ENCODE peak calls at places on chromosomes 16 and 17, in four cellular contexts. X is aorta; Q is stimulated activated CD8-positive, alpha-beta memory T cell treated with anti-CD3 and anti-CD28 coated beads, Interleukin-15, amount 100 ng/mL, for 1 hour; H is NCI-H2081. M is an unnamed sample.
A peak's percentile ranks its signal among the peaks of the same experiment; 100 is the strongest.

GRCh38 chr17:15465045-15465701 is 2.2 kb downstream of the CDRT4 start:
- DNase-seq in X (no peak), Q (no peak), H (no peak), M (no peak)

GRCh38 chr17:38864636-38865398 is 5.0 kb upstream of the LASP1 start:
- DNase-seq in X (no peak), Q (no peak), H (no peak), M (no peak)

GRCh38 chr16:20323591-20324117 is 3.7 kb downstream of the GP2 start:
- DNase-seq in X (no peak), Q (no peak), H (no peak), M (no peak)

GRCh38 chr16:27239026-27239425 is 29.5 kb downstream of the NSMCE1 start:
- DNase-seq in X (peak; percentile 30), Q (no peak), H (no peak), M (no peak)

GRCh38 chr16:3579776-3580175 is 2.6 kb upstream of the NLRC3 start:
- DNase-seq in X (no peak), Q (no peak), H (no peak), M (no peak)

GRCh38 chr17:1122681-1123396 is 56.9 kb downstream of the ABR start:
- DNase-seq in X (peak; percentile 88), Q (peak; percentile 83), H (peak; percentile 44), M (peak; percentile 64)

GRCh38 chr16:14491831-14492529 is 138.1 kb downstream of the PARN start:
- DNase-seq in X (no peak), Q (no peak), H (no peak), M (no peak)

GRCh38 chr17:2181206-2181983 is 122.2 kb downstream of the SMG6 start:
- DNase-seq in X (peak; percentile 94), Q (no peak), H (no peak), M (no peak)

GRCh38 chr16:7511549-7512260 is 179.1 kb downstream of the RBFOX1 start:
- DNase-seq in X (no peak), Q (no peak), H (no peak), M (no peak)

GRCh38 chr17:9308069-9308468 is 267.6 kb downstream of the STX8 start:
- DNase-seq in X (no peak), Q (no peak), H (no peak), M (no peak)

GRCh38 chr16:14454391-14454790 is 175.7 kb downstream of the PARN start:
- DNase-seq in X (no peak), Q (no peak), H (no peak), M (no peak)

GRCh38 chr16:3119286-3119685 is 6.9 kb downstream of the ZNF205 start:
- DNase-seq in X (no peak), Q (no peak), H (no peak), M (no peak)

GRCh38 chr16:87492241-87492635 is 586 bp downstream of the ZCCHC14 start:
- DNase-seq in X (no peak), Q (no peak), H (no peak), M (no peak)

GRCh38 chr17:74859439-74860228 is at the start of gene GRIN2C:
- DNase-seq in X (no peak), Q (no peak), H (no peak), M (no peak)

GRCh38 chr16:10465821-10466220 is 80.0 kb downstream of the ATF7IP2 start:
- DNase-seq in X (no peak), Q (no peak), H (no peak), M (no peak)

GRCh38 chr17:11772031-11772430 is 173.8 kb downstream of the DNAH9 start:
- DNase-seq in X (no peak), Q (no peak), H (no peak), M (no peak)

GRCh38 chr16:23267647-23268046 is 34.5 kb upstream of the SCNN1B start:
- DNase-seq in X (no peak), Q (no peak), H (no peak), M (no peak)

GRCh38 chr17:4533522-4534502 is 21.4 kb downstream of the MYBBP1A start:
- DNase-seq in X (no peak), Q (no peak), H (no peak), M (no peak)

GRCh38 chr17:2034157-2034556 is 4.2 kb downstream of the DPH1 start:
- DNase-seq in X (no peak), Q (no peak), H (no peak), M (no peak)

GRCh38 chr17:66527335-66527734 is 224.9 kb downstream of the PRKCA start:
- DNase-seq in X (no peak), Q (no peak), H (no peak), M (no peak)

GRCh38 chr16:9383281-9383680 is 291.8 kb downstream of the HAPSTR1 start:
- DNase-seq in X (no peak), Q (no peak), H (no peak), M (no peak)

GRCh38 chr17:66507103-66507923 is 204.9 kb downstream of the PRKCA start:
- DNase-seq in X (peak; percentile 56), Q (no peak), H (no peak), M (no peak)

GRCh38 chr16:83728518-83728917 is 79.3 kb upstream of the HSBP1 start:
- DNase-seq in X (no peak), Q (no peak), H (peak; percentile 79), M (no peak)

GRCh38 chr16:27344707-27345106 is 30.9 kb downstream of the IL4R start:
- DNase-seq in X (no peak), Q (no peak), H (no peak), M (no peak)

GRCh38 chr17:78759969-78760352 is 22.1 kb downstream of the CYTH1 start:
- DNase-seq in X (no peak), Q (no peak), H (no peak), M (no peak)

GRCh38 chr16:69853481-69853880 is 91.3 kb downstream of the WWP2 start:
- DNase-seq in X (no peak), Q (no peak), H (no peak), M (no peak)

GRCh38 chr17:32429598-32429997 is 14.7 kb upstream of the PSMD11 start:
- DNase-seq in X (no peak), Q (no peak), H (no peak), M (no peak)

GRCh38 chr17:81711814-81712467 is at the start of gene SLC25A10:
- DNase-seq in X (peak; percentile 79), Q (peak; percentile 32), H (peak; percentile 90), M (peak; percentile 80)

GRCh38 chr16:31402687-31403086 is 9.6 kb downstream of the ITGAD start:
- DNase-seq in X (no peak), Q (no peak), H (no peak), M (no peak)

GRCh38 chr16:17465460-17465859 is 5.3 kb downstream of the XYLT1 start:
- DNase-seq in X (no peak), Q (no peak), H (no peak), M (no peak)

GRCh38 chr17:27339836-27340550 is 46.1 kb downstream of the WSB1 start:
- DNase-seq in X (no peak), Q (no peak), H (no peak), M (no peak)

GRCh38 chr16:22420606-22421135 is 46.3 kb upstream of the CDR2 start:
- DNase-seq in X (no peak), Q (no peak), H (no peak), M (no peak)

GRCh38 chr17:80842456-80843053 is 149.1 kb upstream of the CHMP6 start:
- DNase-seq in X (no peak), Q (no peak), H (no peak), M (no peak)

GRCh38 chr17:77649717-77650211 is 308.7 kb upstream of the TNRC6C start:
- DNase-seq in X (no peak), Q (no peak), H (no peak), M (no peak)

GRCh38 chr16:77793417-77793816 is 5.1 kb downstream of the VAT1L start:
- DNase-seq in X (no peak), Q (no peak), H (no peak), M (no peak)

GRCh38 chr17:305090-305976 is 47.3 kb downstream of the RPH3AL start:
- DNase-seq in X (peak; percentile 54), Q (no peak), H (no peak), M (no peak)

GRCh38 chr17:4769628-4770027 is 2.1 kb upstream of the TM4SF5 start:
- DNase-seq in X (no peak), Q (no peak), H (no peak), M (no peak)

M was measured in SHP77 treated with DMSO at 0.1 percent for 48 hours.